ENCODE peak calls at places on chromosomes 4 and X, in seven cellular contexts. O is thyroid gland; G is CD4-positive, alpha-beta memory T cell; S is A549; W is MM.1S; R is mammary epithelial cell; F is GM23248. N is an unnamed sample. For H3K4me1, the result is how much of the 10 kb centered on the place peaks cover.

GRCh38 chr4:80008971-80009370 is 64.1 kb downstream of the ANTXR2 start:
- DNase-seq in O (no peak), G (no peak), S (no peak), W (no peak), R (no peak), F (no peak), N (no peak)

GRCh38 chrX:44974462-44974861 is 101.5 kb downstream of the KDM6A start:
- DNase-seq in O (no peak), G (no peak), S (peak), W (no peak), R (peak), F (peak), N (no peak)

GRCh38 chr4:66294626-66295025 is 624.3 kb upstream of the EPHA5 start:
- DNase-seq in O (no peak), G (no peak), S (no peak), W (no peak), R (peak), F (no peak), N (no peak)

GRCh38 chrX:45807572-45808425 is 607.1 kb upstream of the DIPK2B start:
- DNase-seq in O (no peak), G (peak), S (peak), W (no peak), R (peak), F (peak), N (no peak)

GRCh38 chr4:27701563-27701962 is 840.9 kb downstream of the STIM2 start:
- DNase-seq in O (no peak), G (no peak), S (no peak), W (no peak), R (no peak), F (no peak), N (no peak)

GRCh38 chrX:149114874-149115273 is 390.2 kb downstream of the IDS start:
- DNase-seq in O (no peak), G (no peak), S (no peak), W (no peak), R (no peak), F (no peak), N (no peak)

GRCh38 chrX:39969826-39970569 is 127.8 kb downstream of the BCOR start:
- DNase-seq in O (peak), G (no peak), S (no peak), W (no peak), R (no peak), F (no peak), N (no peak)

GRCh38 chr4:83890231-83890630 is 354.3 kb downstream of the GPAT3 start:
- DNase-seq in O (no peak), G (no peak), S (peak), W (no peak), R (no peak), F (peak), N (no peak)

GRCh38 chrX:40107291-40108083 is 9.7 kb upstream of the BCOR start:
- DNase-seq in O (peak), G (no peak), S (peak), W (peak), R (no peak), F (peak), N (peak)

GRCh38 chr4:111793686-111794085 is 351.6 kb upstream of the FAM241A start:
- DNase-seq in O (no peak), G (no peak), S (no peak), W (no peak), R (no peak), F (no peak), N (no peak)

GRCh38 chr4:186297013-186297645 is 31.1 kb downstream of the F11 start:
- DNase-seq in O (no peak), G (peak), S (peak), W (peak), R (peak), F (peak), N (no peak)

GRCh38 chr4:132316738-132317137 is 832.4 kb upstream of the PCDH10 start:
- DNase-seq in O (no peak), G (no peak), S (no peak), W (no peak), R (no peak), F (no peak), N (no peak)

GRCh38 chr4:71526626-71527406 is 188.0 kb downstream of the SLC4A4 start:
- DNase-seq in O (peak), G (no peak), S (peak), W (no peak), R (no peak), F (no peak), N (peak)

GRCh38 chrX:133435544-133436124 is 20.3 kb upstream of the GPC4 start:
- DNase-seq in O (no peak), G (no peak), S (no peak), W (no peak), R (no peak), F (no peak), N (no peak)

GRCh38 chrX:45731448-45731847 is 530.8 kb upstream of the DIPK2B start:
- DNase-seq in O (no peak), G (no peak), S (no peak), W (no peak), R (no peak), F (no peak), N (no peak)

GRCh38 chr4:39353478-39354177 is 12.5 kb downstream of the RFC1 start:
- DNase-seq in O (no peak), G (peak), S (peak), W (peak), R (peak), F (peak), N (no peak)

GRCh38 chrX:24025741-24026402 is 1.1 kb downstream of the KLHL15 start:
- DNase-seq in O (no peak), G (no peak), S (peak), W (no peak), R (peak), F (peak), N (no peak)

GRCh38 chr4:75702919-75703411 is 21.4 kb upstream of the USO1 start:
- DNase-seq in O (no peak), G (no peak), S (peak), W (no peak), R (no peak), F (no peak), N (no peak)

GRCh38 chr4:4182835-4183568 is 43.7 kb downstream of the OTOP1 start:
- DNase-seq in O (peak), G (no peak), S (peak), W (peak), R (no peak), F (peak), N (peak)

GRCh38 chrX:40175416-40176255 is 77.9 kb upstream of the BCOR start:
- DNase-seq in O (peak), G (peak), S (peak), W (peak), R (no peak), F (peak), N (peak)

GRCh38 chr4:131764730-131765129 is 1384.4 kb upstream of the PCDH10 start:
- DNase-seq in O (no peak), G (no peak), S (no peak), W (no peak), R (no peak), F (no peak), N (no peak)

GRCh38 chr4:107863850-107864371 is 39.2 kb downstream of the SGMS2 start:
- DNase-seq in O (peak), G (no peak), S (peak), W (no peak), R (peak), F (peak), N (peak)

GRCh38 chr4:87975466-87975865 is at the start of gene SPP1:
- DNase-seq in O (no peak), G (no peak), S (peak), W (peak), R (peak), F (peak), N (peak)

GRCh38 chr4:140018931-140019618 is 134.9 kb downstream of the MAML3 start:
- DNase-seq in O (no peak), G (no peak), S (peak), W (no peak), R (no peak), F (peak), N (no peak)

GRCh38 chrX:124534530-124534929 is 188.2 kb downstream of the SH2D1A start:
- DNase-seq in O (no peak), G (no peak), S (no peak), W (no peak), R (no peak), F (no peak), N (no peak)

GRCh38 chr4:16116493-16116990 is 32.7 kb upstream of the PROM1 start:
- DNase-seq in O (peak), G (no peak), S (no peak), W (no peak), R (no peak), F (no peak), N (peak)

GRCh38 chr4:23878235-23878861 is 11.5 kb downstream of the PPARGC1A start:
- DNase-seq in O (no peak), G (no peak), S (no peak), W (no peak), R (no peak), F (no peak), N (no peak)

GRCh38 chrX:31057291-31057690 is 14.6 kb downstream of the FTHL17 start:
- DNase-seq in O (no peak), G (no peak), S (no peak), W (no peak), R (no peak), F (no peak), N (no peak)

GRCh38 chr4:66639361-66639760 is 905.9 kb downstream of the CENPC start:
- DNase-seq in O (no peak), G (no peak), S (no peak), W (no peak), R (no peak), F (no peak), N (peak)

GRCh38 chr4:186541801-186542200 is 13.6 kb downstream of the MTNR1A start:
- DNase-seq in O (no peak), G (no peak), S (no peak), W (no peak), R (no peak), F (no peak), N (no peak)

GRCh38 chrX:3094261-3094660 is 53.0 kb downstream of the ARSF start:
- DNase-seq in O (no peak), G (no peak), S (peak), W (no peak), R (peak), F (no peak), N (no peak)

GRCh38 chr4:148145475-148145874 is 296.7 kb downstream of the NR3C2 start:
- DNase-seq in O (no peak), G (no peak), S (no peak), W (no peak), R (no peak), F (no peak), N (no peak)

GRCh38 chr4:40190880-40191815 is 5.7 kb upstream of the RHOH start:
- DNase-seq in O (no peak), G (no peak), S (peak), W (peak), R (no peak), F (no peak), N (no peak)

GRCh38 chr4:84639143-84639542 is 56.2 kb downstream of the CDS1 start:
- DNase-seq in O (no peak), G (no peak), S (no peak), W (peak), R (no peak), F (no peak), N (no peak)

GRCh38 chrX:147884958-147885357 is 26.8 kb upstream of the FMR1 start:
- DNase-seq in O (no peak), G (no peak), S (peak), W (no peak), R (no peak), F (no peak), N (no peak)

GRCh38 chrX:25442501-25442900 is 426.7 kb upstream of the ARX start:
- DNase-seq in O (no peak), G (no peak), S (no peak), W (no peak), R (no peak), F (no peak), N (peak)

GRCh38 chr4:93394488-93395185 is 433.9 kb upstream of the ATOH1 start:
- DNase-seq in O (no peak), G (no peak), S (no peak), W (no peak), R (no peak), F (peak), N (no peak)

GRCh38 chr4:77734928-77735327 is 84.2 kb downstream of the CNOT6L start:
- DNase-seq in O (no peak), G (peak), S (no peak), W (peak), R (peak), F (peak), N (peak)

DNA sequence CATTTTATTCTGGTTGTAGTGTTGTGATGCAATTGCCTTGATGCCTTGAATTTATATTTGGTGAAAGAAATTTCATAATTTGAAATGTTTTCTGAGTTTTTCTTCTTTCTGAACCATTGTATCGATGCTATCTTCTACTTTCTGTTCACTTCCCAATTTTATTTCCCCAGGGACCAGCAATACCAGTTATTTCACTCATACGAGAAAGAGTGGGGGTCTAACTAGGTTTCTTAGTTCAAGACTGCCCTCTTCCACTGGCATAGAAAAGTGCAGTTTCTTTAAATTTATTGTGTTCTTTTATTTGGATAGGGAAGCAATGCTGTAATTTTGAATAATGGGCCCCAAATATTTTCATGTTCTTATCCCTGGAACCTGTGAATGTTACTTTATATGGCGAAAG is 544.0 kb upstream of the ADGRL3 start:
- DNase-seq in O (no peak), G (no peak), S (no peak), W (no peak), R (no peak), F (no peak), N (no peak)
- H3K4me3 ChIP-seq in O (no peak), G (no peak), S (no peak), W (no peak), R (no peak), F (no peak), N (no peak)

DNA sequence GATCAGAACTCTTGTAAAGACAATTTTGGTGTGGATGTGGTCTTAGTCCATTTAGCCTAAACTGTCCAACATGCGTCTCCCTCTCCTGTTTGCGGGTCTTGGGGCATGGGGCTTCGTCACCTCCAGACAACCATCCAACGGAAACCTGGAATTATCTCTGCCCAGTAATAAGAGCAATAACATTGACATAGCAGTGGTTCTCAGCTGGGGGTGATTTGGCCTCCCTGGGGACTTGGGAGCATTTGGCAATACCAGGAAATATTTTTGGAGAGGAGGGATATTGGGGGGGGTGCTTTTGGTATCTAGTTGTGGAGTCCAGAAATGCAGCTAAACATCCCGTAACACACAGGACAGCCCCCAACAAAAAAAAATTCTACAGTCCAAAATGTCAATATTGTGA is 47.2 kb downstream of the SEL1L3 start:
- DNase-seq in O (no peak), G (no peak), S (no peak), W (no peak), R (no peak), F (no peak), N (no peak)
- H3K4me1 ChIP-seq in O (under half), G (under half), S (half or more), W (under half), R (under half), F (half or more), N (under half)

GRCh38 chr4:8493484-8493883 is 52.9 kb downstream of the TRMT44 start:
- DNase-seq in O (no peak), G (no peak), S (no peak), W (no peak), R (no peak), F (no peak), N (no peak)
- H3K27ac ChIP-seq in O (no peak), G (no peak), S (no peak), W (no peak), R (no peak), F (no peak), N (no peak)

DNA sequence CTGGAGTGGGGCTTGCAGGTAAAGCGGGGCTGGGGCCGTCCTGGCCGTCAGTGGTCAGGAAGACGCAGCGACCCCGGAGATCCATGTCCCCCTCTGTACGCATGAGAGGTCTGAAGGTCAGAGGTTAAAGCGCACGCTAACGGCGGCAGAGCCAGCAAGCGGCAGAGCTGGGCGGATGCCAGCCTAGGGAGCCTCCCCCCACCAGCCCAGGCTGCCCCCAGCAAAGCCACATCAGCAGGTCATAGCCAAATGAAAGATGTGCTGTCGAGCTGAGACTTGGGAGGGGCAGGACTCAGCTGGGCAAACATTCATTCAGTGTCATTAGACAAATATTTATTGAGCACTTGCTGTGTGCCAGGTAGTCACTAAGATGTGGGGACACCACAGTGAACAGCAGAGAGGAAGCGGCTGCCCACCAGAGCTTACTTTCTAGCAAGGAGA is 593 bp upstream of the JAKMIP1 start:
- DNase-seq in O (no peak), G (no peak), S (no peak), W (no peak), R (no peak), F (no peak), N (no peak)
- H3K4me3 ChIP-seq in O (peak), G (peak), S (peak), W (peak), R (no peak), F (no peak), N (no peak)